ENCODE peak calls at places on chromosomes 6 and 20, in ten cellular contexts. One of them, this sample, is unnamed.

GRCh38 chr6:11722224-11722623 is 56.4 kb downstream of the ADTRP start:
- DNase-seq in mucosa of descending colon: no peak
- DNase-seq in OCI-LY7: no peak
- DNase-seq in kidney epithelial cell: no peak
- DNase-seq in nephron progenitor cell: no peak
- DNase-seq in cardiac muscle cell: no peak
- DNase-seq in left ventricle myocardium inferior: no peak
- DNase-seq in psoas muscle: no peak
- DNase-seq in neural crest cell: no peak
- DNase-seq in activated B cell treated with CpG ODN at 0.5 μM for 24 hours: no peak
- DNase-seq in this sample: no peak

GRCh38 chr20:371755-372542 is 8.6 kb upstream of the TRIB3 start:
- DNase-seq in neural crest cell: no peak
- DNase-seq in mucosa of descending colon: peak
- DNase-seq in activated B cell treated with CpG ODN at 0.5 μM for 24 hours: no peak
- DNase-seq in OCI-LY7: no peak
- DNase-seq in nephron progenitor cell: no peak
- DNase-seq in kidney epithelial cell: no peak
- DNase-seq in left ventricle myocardium inferior: no peak
- DNase-seq in psoas muscle: peak
- DNase-seq in cardiac muscle cell: peak
- DNase-seq in this sample: no peak

GRCh38 chr20:58692579-58693225 is at the start of gene NPEPL1:
- DNase-seq in kidney epithelial cell: peak
- DNase-seq in activated B cell treated with CpG ODN at 0.5 μM for 24 hours: peak
- DNase-seq in mucosa of descending colon: peak
- DNase-seq in left ventricle myocardium inferior: peak
- DNase-seq in psoas muscle: peak
- DNase-seq in nephron progenitor cell: peak
- DNase-seq in cardiac muscle cell: peak
- DNase-seq in OCI-LY7: peak
- DNase-seq in neural crest cell: peak
- DNase-seq in this sample: no peak

GRCh38 chr6:38266921-38267354 is 372.8 kb downstream of the BTBD9 start:
- DNase-seq in left ventricle myocardium inferior: no peak
- DNase-seq in cardiac muscle cell: no peak
- DNase-seq in kidney epithelial cell: no peak
- DNase-seq in OCI-LY7: no peak
- DNase-seq in nephron progenitor cell: no peak
- DNase-seq in activated B cell treated with CpG ODN at 0.5 μM for 24 hours: no peak
- DNase-seq in mucosa of descending colon: no peak
- DNase-seq in neural crest cell: no peak
- DNase-seq in psoas muscle: no peak
- DNase-seq in this sample: no peak

GRCh38 chr6:39102024-39102820 is 12.8 kb downstream of the SAYSD1 start:
- DNase-seq in left ventricle myocardium inferior: peak
- DNase-seq in mucosa of descending colon: peak
- DNase-seq in neural crest cell: peak
- DNase-seq in OCI-LY7: peak
- DNase-seq in cardiac muscle cell: peak
- DNase-seq in kidney epithelial cell: no peak
- DNase-seq in nephron progenitor cell: peak
- DNase-seq in psoas muscle: no peak
- DNase-seq in activated B cell treated with CpG ODN at 0.5 μM for 24 hours: no peak
- DNase-seq in this sample: no peak

GRCh38 chr6:28974505-28974904 is 30.6 kb downstream of the ZNF311 start:
- DNase-seq in activated B cell treated with CpG ODN at 0.5 μM for 24 hours: no peak
- DNase-seq in kidney epithelial cell: no peak
- DNase-seq in psoas muscle: no peak
- DNase-seq in left ventricle myocardium inferior: no peak
- DNase-seq in OCI-LY7: no peak
- DNase-seq in nephron progenitor cell: no peak
- DNase-seq in mucosa of descending colon: peak
- DNase-seq in cardiac muscle cell: no peak
- DNase-seq in neural crest cell: no peak
- DNase-seq in this sample: no peak

GRCh38 chr20:36467076-36467999 is 74.0 kb upstream of the MYL9 start:
- DNase-seq in activated B cell treated with CpG ODN at 0.5 μM for 24 hours: no peak
- DNase-seq in mucosa of descending colon: peak
- DNase-seq in psoas muscle: peak
- DNase-seq in cardiac muscle cell: no peak
- DNase-seq in kidney epithelial cell: no peak
- DNase-seq in OCI-LY7: peak
- DNase-seq in neural crest cell: no peak
- DNase-seq in left ventricle myocardium inferior: peak
- DNase-seq in nephron progenitor cell: no peak
- DNase-seq in this sample: peak

GRCh38 chr6:26576407-26576843 is 20.3 kb upstream of the ABT1 start:
- DNase-seq in left ventricle myocardium inferior: no peak
- DNase-seq in neural crest cell: no peak
- DNase-seq in nephron progenitor cell: no peak
- DNase-seq in mucosa of descending colon: no peak
- DNase-seq in cardiac muscle cell: peak
- DNase-seq in psoas muscle: no peak
- DNase-seq in kidney epithelial cell: no peak
- DNase-seq in activated B cell treated with CpG ODN at 0.5 μM for 24 hours: no peak
- DNase-seq in OCI-LY7: no peak
- DNase-seq in this sample: no peak

GRCh38 chr6:31547727-31548422 is 467 bp downstream of the NFKBIL1 start:
- DNase-seq in cardiac muscle cell: no peak
- DNase-seq in OCI-LY7: no peak
- DNase-seq in left ventricle myocardium inferior: no peak
- DNase-seq in neural crest cell: no peak
- DNase-seq in nephron progenitor cell: peak
- DNase-seq in kidney epithelial cell: no peak
- DNase-seq in activated B cell treated with CpG ODN at 0.5 μM for 24 hours: no peak
- DNase-seq in psoas muscle: no peak
- DNase-seq in mucosa of descending colon: no peak
- DNase-seq in this sample: no peak

GRCh38 chr20:40286991-40287531 is 402.0 kb downstream of the MAFB start:
- DNase-seq in left ventricle myocardium inferior: peak
- DNase-seq in neural crest cell: no peak
- DNase-seq in OCI-LY7: no peak
- DNase-seq in psoas muscle: peak
- DNase-seq in nephron progenitor cell: no peak
- DNase-seq in cardiac muscle cell: peak
- DNase-seq in activated B cell treated with CpG ODN at 0.5 μM for 24 hours: no peak
- DNase-seq in kidney epithelial cell: no peak
- DNase-seq in mucosa of descending colon: peak
- DNase-seq in this sample: no peak

GRCh38 chr6:88730602-88731001 is 232.8 kb downstream of the RNGTT start:
- DNase-seq in mucosa of descending colon: no peak
- DNase-seq in cardiac muscle cell: peak
- DNase-seq in activated B cell treated with CpG ODN at 0.5 μM for 24 hours: no peak
- DNase-seq in nephron progenitor cell: no peak
- DNase-seq in neural crest cell: no peak
- DNase-seq in kidney epithelial cell: peak
- DNase-seq in left ventricle myocardium inferior: no peak
- DNase-seq in psoas muscle: no peak
- DNase-seq in OCI-LY7: no peak
- DNase-seq in this sample: no peak

GRCh38 chr20:16947346-16947943 is 199.3 kb downstream of the OTOR start:
- DNase-seq in activated B cell treated with CpG ODN at 0.5 μM for 24 hours: no peak
- DNase-seq in cardiac muscle cell: no peak
- DNase-seq in kidney epithelial cell: no peak
- DNase-seq in OCI-LY7: no peak
- DNase-seq in psoas muscle: no peak
- DNase-seq in nephron progenitor cell: no peak
- DNase-seq in mucosa of descending colon: no peak
- DNase-seq in neural crest cell: no peak
- DNase-seq in left ventricle myocardium inferior: no peak
- DNase-seq in this sample: no peak

GRCh38 chr20:33576432-33576883 is 85.7 kb upstream of the C20orf144 start:
- DNase-seq in neural crest cell: no peak
- DNase-seq in kidney epithelial cell: no peak
- DNase-seq in nephron progenitor cell: no peak
- DNase-seq in cardiac muscle cell: peak
- DNase-seq in activated B cell treated with CpG ODN at 0.5 μM for 24 hours: no peak
- DNase-seq in OCI-LY7: peak
- DNase-seq in psoas muscle: no peak
- DNase-seq in left ventricle myocardium inferior: no peak
- DNase-seq in mucosa of descending colon: no peak
- DNase-seq in this sample: no peak

GRCh38 chr6:3453410-3453809 is 3.4 kb downstream of the SLC22A23 start:
- DNase-seq in cardiac muscle cell: no peak
- DNase-seq in left ventricle myocardium inferior: no peak
- DNase-seq in activated B cell treated with CpG ODN at 0.5 μM for 24 hours: no peak
- DNase-seq in nephron progenitor cell: no peak
- DNase-seq in OCI-LY7: no peak
- DNase-seq in psoas muscle: no peak
- DNase-seq in neural crest cell: no peak
- DNase-seq in mucosa of descending colon: no peak
- DNase-seq in kidney epithelial cell: no peak
- DNase-seq in this sample: no peak
- TF ChIP-seq CTCF in cardiac muscle cell: no peak
- TF ChIP-seq CTCF in left ventricle myocardium inferior: no peak
- TF ChIP-seq CTCF in activated B cell treated with CpG ODN at 0.5 μM for 24 hours: no peak
- TF ChIP-seq CTCF in nephron progenitor cell: no peak
- TF ChIP-seq CTCF in OCI-LY7: no peak
- TF ChIP-seq CTCF in psoas muscle: no peak
- TF ChIP-seq CTCF in neural crest cell: no peak
- TF ChIP-seq CTCF in mucosa of descending colon: no peak
- TF ChIP-seq CTCF in kidney epithelial cell: no peak
- TF ChIP-seq CTCF in this sample: no peak

GRCh38 chr6:41097467-41098090 is 24.8 kb downstream of the NFYA start:
- DNase-seq in nephron progenitor cell: no peak
- DNase-seq in activated B cell treated with CpG ODN at 0.5 μM for 24 hours: no peak
- DNase-seq in OCI-LY7: no peak
- DNase-seq in left ventricle myocardium inferior: no peak
- DNase-seq in psoas muscle: no peak
- DNase-seq in neural crest cell: no peak
- DNase-seq in cardiac muscle cell: peak
- DNase-seq in kidney epithelial cell: no peak
- DNase-seq in mucosa of descending colon: no peak
- DNase-seq in this sample: no peak
- TF ChIP-seq CTCF in nephron progenitor cell: no peak
- TF ChIP-seq CTCF in activated B cell treated with CpG ODN at 0.5 μM for 24 hours: no peak
- TF ChIP-seq CTCF in OCI-LY7: no peak
- TF ChIP-seq CTCF in left ventricle myocardium inferior: no peak
- TF ChIP-seq CTCF in psoas muscle: no peak
- TF ChIP-seq CTCF in neural crest cell: no peak
- TF ChIP-seq CTCF in cardiac muscle cell: peak
- TF ChIP-seq CTCF in kidney epithelial cell: no peak
- TF ChIP-seq CTCF in mucosa of descending colon: no peak
- TF ChIP-seq CTCF in this sample: no peak

GRCh38 chr20:25540273-25540672 is 45.1 kb downstream of the NINL start:
- DNase-seq in activated B cell treated with CpG ODN at 0.5 μM for 24 hours: no peak
- DNase-seq in left ventricle myocardium inferior: peak
- DNase-seq in kidney epithelial cell: no peak
- DNase-seq in mucosa of descending colon: peak
- DNase-seq in neural crest cell: no peak
- DNase-seq in psoas muscle: no peak
- DNase-seq in OCI-LY7: no peak
- DNase-seq in cardiac muscle cell: no peak
- DNase-seq in nephron progenitor cell: no peak
- DNase-seq in this sample: no peak
- TF ChIP-seq CTCF in activated B cell treated with CpG ODN at 0.5 μM for 24 hours: no peak
- TF ChIP-seq CTCF in left ventricle myocardium inferior: peak
- TF ChIP-seq CTCF in kidney epithelial cell: peak
- TF ChIP-seq CTCF in mucosa of descending colon: no peak
- TF ChIP-seq CTCF in neural crest cell: peak
- TF ChIP-seq CTCF in psoas muscle: peak
- TF ChIP-seq CTCF in OCI-LY7: peak
- TF ChIP-seq CTCF in cardiac muscle cell: peak
- TF ChIP-seq CTCF in nephron progenitor cell: no peak
- TF ChIP-seq CTCF in this sample: peak

GRCh38 chr6:136251394-136251793 is 1.3 kb upstream of the MTFR2 start:
- DNase-seq in cardiac muscle cell: no peak
- DNase-seq in OCI-LY7: no peak
- DNase-seq in psoas muscle: no peak
- DNase-seq in kidney epithelial cell: no peak
- DNase-seq in mucosa of descending colon: no peak
- DNase-seq in nephron progenitor cell: peak
- DNase-seq in activated B cell treated with CpG ODN at 0.5 μM for 24 hours: no peak
- DNase-seq in left ventricle myocardium inferior: no peak
- DNase-seq in neural crest cell: no peak
- DNase-seq in this sample: no peak

GRCh38 chr6:136250686-136251008 is 536 bp upstream of the MTFR2 start:
- DNase-seq in OCI-LY7: no peak
- DNase-seq in kidney epithelial cell: no peak
- DNase-seq in activated B cell treated with CpG ODN at 0.5 μM for 24 hours: no peak
- DNase-seq in neural crest cell: no peak
- DNase-seq in psoas muscle: no peak
- DNase-seq in cardiac muscle cell: no peak
- DNase-seq in left ventricle myocardium inferior: no peak
- DNase-seq in mucosa of descending colon: no peak
- DNase-seq in nephron progenitor cell: no peak
- DNase-seq in this sample: no peak

GRCh38 chr6:136252441-136252840 is 2.3 kb upstream of the MTFR2 start:
- DNase-seq in nephron progenitor cell: no peak
- DNase-seq in left ventricle myocardium inferior: no peak
- DNase-seq in psoas muscle: no peak
- DNase-seq in kidney epithelial cell: no peak
- DNase-seq in mucosa of descending colon: no peak
- DNase-seq in OCI-LY7: no peak
- DNase-seq in activated B cell treated with CpG ODN at 0.5 μM for 24 hours: no peak
- DNase-seq in cardiac muscle cell: no peak
- DNase-seq in neural crest cell: no peak
- DNase-seq in this sample: no peak

GRCh38 chr6:136249336-136249735 is 775 bp downstream of the MTFR2 start:
- DNase-seq in left ventricle myocardium inferior: no peak
- DNase-seq in activated B cell treated with CpG ODN at 0.5 μM for 24 hours: no peak
- DNase-seq in nephron progenitor cell: no peak
- DNase-seq in kidney epithelial cell: no peak
- DNase-seq in OCI-LY7: peak
- DNase-seq in mucosa of descending colon: no peak
- DNase-seq in psoas muscle: no peak
- DNase-seq in neural crest cell: no peak
- DNase-seq in cardiac muscle cell: no peak
- DNase-seq in this sample: no peak

DNA sequence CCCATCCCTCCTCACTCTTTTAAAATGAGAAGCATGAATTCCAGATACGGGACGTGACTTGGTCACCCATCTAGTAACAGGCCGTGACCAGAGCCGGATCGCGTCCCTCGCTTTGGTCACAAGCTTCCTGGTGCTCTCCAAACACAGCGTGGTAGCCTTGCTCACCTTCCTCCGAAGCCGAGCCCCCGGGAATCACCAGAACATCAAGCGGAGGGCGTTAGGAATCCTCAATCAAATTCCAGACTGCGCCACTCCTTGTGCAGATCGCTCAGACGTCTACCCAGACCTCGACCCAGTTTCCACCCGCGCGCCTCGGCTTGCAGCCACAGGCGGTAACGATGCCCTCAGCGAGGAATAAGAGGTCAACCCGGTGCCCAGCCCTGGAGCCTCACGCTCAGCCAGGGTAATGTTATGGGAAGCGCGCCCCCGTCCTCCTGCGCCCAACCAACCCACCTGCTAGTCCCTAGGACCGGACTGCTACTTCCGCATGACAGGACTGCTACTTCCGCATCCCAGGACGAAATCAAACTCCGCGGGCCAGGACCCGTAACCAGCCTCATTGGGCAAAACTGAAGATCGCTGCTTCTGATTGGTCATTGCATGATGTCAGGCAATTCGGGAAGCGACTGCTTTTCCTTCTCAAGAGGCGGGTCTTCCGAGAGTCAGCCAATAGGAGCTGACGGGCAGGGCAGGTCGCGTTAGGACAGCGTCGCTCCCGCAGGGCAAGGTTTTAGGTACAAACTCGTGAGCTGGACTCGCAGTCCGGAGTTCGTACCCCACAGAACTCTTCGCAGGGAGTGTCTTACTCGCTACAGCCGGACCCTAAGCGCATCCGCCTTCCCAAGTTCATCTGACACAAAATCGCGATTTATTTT is at the start of gene MTFR2:
- DNase-seq in psoas muscle: peak
- DNase-seq in neural crest cell: peak
- DNase-seq in nephron progenitor cell: peak
- DNase-seq in activated B cell treated with CpG ODN at 0.5 μM for 24 hours: peak
- DNase-seq in kidney epithelial cell: peak
- DNase-seq in left ventricle myocardium inferior: peak
- DNase-seq in cardiac muscle cell: peak
- DNase-seq in OCI-LY7: peak
- DNase-seq in mucosa of descending colon: peak
- DNase-seq in this sample: peak
- TF ChIP-seq CTCF in psoas muscle: no peak
- TF ChIP-seq CTCF in neural crest cell: no peak
- TF ChIP-seq CTCF in nephron progenitor cell: no peak
- TF ChIP-seq CTCF in activated B cell treated with CpG ODN at 0.5 μM for 24 hours: no peak
- TF ChIP-seq CTCF in kidney epithelial cell: no peak
- TF ChIP-seq CTCF in left ventricle myocardium inferior: no peak
- TF ChIP-seq CTCF in cardiac muscle cell: no peak
- TF ChIP-seq CTCF in OCI-LY7: no peak
- TF ChIP-seq CTCF in mucosa of descending colon: peak
- TF ChIP-seq CTCF in this sample: no peak

This sample was measured in D721Med.